ENCODE peak calls at places on chromosomes 12 and 14, in seven cellular contexts. D, T, M, H, X, B and Z are unnamed samples.

GRCh38 chr12:79566452-79566851 is 124.3 kb downstream of the PAWR start:
- ATAC-seq in X (no peak), D (no peak), M (no peak), T (no peak), B (no peak), H (no peak), Z (no peak)

GRCh38 chr14:51401272-51401671 is 161.2 kb downstream of the TMX1 start:
- ATAC-seq in X (no peak), T (peak; percentile 76), D (no peak), B (no peak), M (peak; percentile 85), H (no peak), Z (no peak)

GRCh38 chr14:31717294-31718085 is 156.3 kb downstream of the NUBPL start:
- ATAC-seq in M (no peak), B (no peak), X (no peak), T (peak; percentile 14), D (no peak), H (no peak), Z (no peak)

GRCh38 chr14:68394719-68395117 is 398.1 kb downstream of the ZFP36L1 start:
- ATAC-seq in T (no peak), B (no peak), H (no peak), M (no peak), X (no peak), D (no peak), Z (no peak)

GRCh38 chr14:95498622-95499353 is 17.7 kb downstream of the SYNE3 start:
- ATAC-seq in T (peak; percentile 47), D (no peak), M (peak; percentile 46), H (no peak), X (no peak), B (no peak), Z (no peak)

GRCh38 chr14:61063461-61063860 is 82.4 kb downstream of the SLC38A6 start:
- ATAC-seq in X (no peak), M (no peak), B (no peak), D (no peak), T (no peak), H (no peak), Z (no peak)

GRCh38 chr12:10668526-10668925 is 5.3 kb downstream of the STYK1 start:
- ATAC-seq in M (no peak), H (no peak), B (no peak), D (peak; percentile 57), X (no peak), T (no peak), Z (no peak)

GRCh38 chr12:55631743-55632142 is 4.9 kb upstream of the OR10P1 start:
- ATAC-seq in M (peak; percentile 56), T (peak; percentile 30), H (no peak), X (no peak), D (no peak), B (no peak), Z (no peak)

GRCh38 chr12:57044856-57045255 is 5.1 kb downstream of the MYO1A start:
- ATAC-seq in H (no peak), X (no peak), M (no peak), D (no peak), T (no peak), B (no peak), Z (no peak)

GRCh38 chr12:22029491-22029890 is 16.5 kb upstream of the CMAS start:
- ATAC-seq in T (no peak), H (no peak), X (no peak), B (no peak), M (no peak), D (no peak), Z (no peak)

GRCh38 chr14:64861916-64862315 is 17.8 kb downstream of the SPTB start:
- ATAC-seq in B (no peak), H (no peak), M (no peak), X (no peak), T (no peak), D (no peak), Z (no peak)

GRCh38 chr14:88614218-88614907 is 51.5 kb downstream of the ZC3H14 start:
- ATAC-seq in T (no peak), H (no peak), M (no peak), X (no peak), B (no peak), D (no peak), Z (no peak)

GRCh38 chr14:52987514-52987913 is 36.7 kb upstream of the FERMT2 start:
- ATAC-seq in X (no peak), H (no peak), D (no peak), B (no peak), M (no peak), T (no peak), Z (no peak)